ENCODE peak calls at places on chromosomes 3 and 15, in eight cellular contexts. G is KBM-7; A is stimulated activated CD4-positive, alpha-beta T cell treated with anti-CD3 and anti-CD28 coated beads, TNF-alpha, amount 100 ng/mL, for 4 hours; R is NCI-H2107; Y is heart left ventricle; M is left lung; V is hypothalamus; H is uterus. Q is an unnamed sample.

GRCh38 chr15:68431792-68432401 is at the start of gene ITGA11:
- DNase-seq in G (peak), A (no peak), R (no peak), Y (peak), M (peak), V (no peak), H (peak), Q (peak)

GRCh38 chr3:9448643-9449042 is 51.2 kb downstream of the SETD5 start:
- DNase-seq in G (no peak), A (no peak), R (no peak), Y (no peak), M (no peak), V (no peak), H (no peak), Q (no peak)

GRCh38 chr15:93366387-93367100 is 277.5 kb upstream of the RGMA start:
- DNase-seq in G (no peak), A (no peak), R (no peak), Y (no peak), M (no peak), V (no peak), H (no peak), Q (no peak)

GRCh38 chr15:66628976-66629723 is 63.4 kb upstream of the LCTL start:
- DNase-seq in G (no peak), A (no peak), R (no peak), Y (no peak), M (peak), V (no peak), H (no peak), Q (peak)

GRCh38 chr15:70410371-70410975 is 312.8 kb upstream of the TLE3 start:
- DNase-seq in G (no peak), A (no peak), R (no peak), Y (no peak), M (no peak), V (no peak), H (no peak), Q (no peak)

GRCh38 chr15:86865920-86866319 is 786.2 kb downstream of the AGBL1 start:
- DNase-seq in G (no peak), A (no peak), R (no peak), Y (no peak), M (no peak), V (no peak), H (no peak), Q (no peak)

GRCh38 chr3:129116482-129116946 is 5.1 kb downstream of the RAB43 start:
- DNase-seq in G (peak), A (no peak), R (no peak), Y (no peak), M (no peak), V (no peak), H (no peak), Q (peak)

GRCh38 chr15:29672923-29673809 is 149.1 kb downstream of the TJP1 start:
- DNase-seq in G (peak), A (no peak), R (no peak), Y (no peak), M (no peak), V (no peak), H (no peak), Q (no peak)

GRCh38 chr3:55668359-55668758 is 181.3 kb upstream of the WNT5A start:
- DNase-seq in G (no peak), A (no peak), R (no peak), Y (no peak), M (no peak), V (no peak), H (no peak), Q (no peak)

GRCh38 chr15:31202953-31203352 is 101.4 kb upstream of the TRPM1 start:
- DNase-seq in G (no peak), A (no peak), R (no peak), Y (no peak), M (no peak), V (no peak), H (no peak), Q (no peak)

GRCh38 chr3:31918179-31919165 is 62.6 kb downstream of the OSBPL10 start:
- DNase-seq in G (no peak), A (no peak), R (no peak), Y (no peak), M (no peak), V (no peak), H (no peak), Q (no peak)

GRCh38 chr3:177776656-177777055 is 579.4 kb upstream of the TBL1XR1 start:
- DNase-seq in G (no peak), A (no peak), R (no peak), Y (no peak), M (no peak), V (no peak), H (no peak), Q (no peak)

GRCh38 chr3:141825216-141826011 is 51.0 kb upstream of the ATP1B3 start:
- DNase-seq in G (no peak), A (no peak), R (no peak), Y (no peak), M (no peak), V (no peak), H (no peak), Q (no peak)

GRCh38 chr3:14879161-14879888 is 60.6 kb downstream of the FGD5 start:
- DNase-seq in G (no peak), A (no peak), R (no peak), Y (peak), M (no peak), V (no peak), H (no peak), Q (no peak)

GRCh38 chr15:25268166-25268565 is 170.7 kb downstream of the UBE3A start:
- DNase-seq in G (peak), A (no peak), R (no peak), Y (no peak), M (no peak), V (no peak), H (no peak), Q (no peak)

GRCh38 chr3:187679638-187680396 is 9.6 kb upstream of the SST start:
- DNase-seq in G (peak), A (peak), R (peak), Y (peak), M (no peak), V (no peak), H (peak), Q (peak)

GRCh38 chr15:49982586-49982985 is 136.4 kb downstream of the ATP8B4 start:
- DNase-seq in G (no peak), A (no peak), R (no peak), Y (no peak), M (no peak), V (no peak), H (no peak), Q (no peak)

GRCh38 chr3:71309886-71310285 is 273.6 kb downstream of the FOXP1 start:
- DNase-seq in G (no peak), A (no peak), R (no peak), Y (no peak), M (no peak), V (no peak), H (no peak), Q (no peak)

GRCh38 chr3:66023254-66023653 is 15.5 kb downstream of the MAGI1 start:
- DNase-seq in G (no peak), A (no peak), R (no peak), Y (no peak), M (no peak), V (no peak), H (no peak), Q (no peak)

GRCh38 chr3:47128110-47128509 is 35.8 kb downstream of the SETD2 start:
- DNase-seq in G (peak), A (no peak), R (peak), Y (no peak), M (no peak), V (no peak), H (no peak), Q (no peak)

GRCh38 chr15:34348735-34349300 is 5.7 kb downstream of the NUTM1 start:
- DNase-seq in G (no peak), A (no peak), R (no peak), Y (no peak), M (no peak), V (no peak), H (no peak), Q (no peak)

GRCh38 chr3:33789183-33789954 is 9.1 kb upstream of the PDCD6IP start:
- DNase-seq in G (no peak), A (no peak), R (no peak), Y (no peak), M (no peak), V (no peak), H (no peak), Q (no peak)

Q was measured in lower lobe of right lung.